ENCODE peak calls at places on chromosomes 13 and 19, in eight cellular contexts. Q is nephron progenitor cell; U is NCI-H1417; D is stimulated activated CD4-positive, alpha-beta T cell treated with anti-CD3 and anti-CD28 coated beads, Interleukin-2, amount 100 ng/mL, for 48 hours; O is small intestine; H is right atrium auricular region; G is KG1; Z is left kidney. T is an unnamed sample.

GRCh38 chr19:39870171-39870971 is 24.2 kb upstream of the FBL start:
- DNase-seq in H (no peak), O (no peak), G (no peak), U (peak), D (no peak), Z (no peak), Q (peak), T (no peak)

GRCh38 chr19:958967-959685 is 25.0 kb upstream of the WDR18 start:
- DNase-seq in Q (no peak), H (no peak), O (peak), D (peak), G (no peak), U (no peak), Z (peak), T (no peak)

GRCh38 chr13:80276371-80277289 is 64.3 kb downstream of the SPRY2 start:
- DNase-seq in Z (peak), G (no peak), D (no peak), U (peak), Q (peak), H (no peak), O (no peak), T (no peak)

GRCh38 chr13:112175162-112176075 is 108.5 kb downstream of the SOX1 start:
- DNase-seq in Z (no peak), O (no peak), Q (no peak), H (no peak), D (no peak), U (no peak), G (no peak), T (no peak)

GRCh38 chr13:42396901-42397670 is 125.1 kb downstream of the AKAP11 start:
- DNase-seq in O (no peak), Q (no peak), D (no peak), G (no peak), H (no peak), Z (no peak), U (no peak), T (no peak)

GRCh38 chr19:14333101-14333871 is 48.0 kb upstream of the ADGRE5 start:
- DNase-seq in U (no peak), G (no peak), O (peak), D (no peak), H (no peak), Q (peak), Z (peak), T (no peak)

GRCh38 chr13:101013245-101013644 is 338.6 kb upstream of the TMTC4 start:
- DNase-seq in G (no peak), D (no peak), Q (no peak), U (no peak), H (no peak), Z (no peak), O (no peak), T (no peak)

GRCh38 chr13:97921146-97921776 is 32.2 kb upstream of the IPO5 start:
- DNase-seq in U (no peak), Q (no peak), H (no peak), O (no peak), D (no peak), Z (no peak), G (no peak), T (no peak)

GRCh38 chr19:55153652-55154264 is 3.8 kb downstream of the TNNI3 start:
- DNase-seq in U (no peak), H (no peak), G (no peak), O (no peak), Q (no peak), Z (no peak), D (no peak), T (no peak)

GRCh38 chr13:52348983-52349780 is 56.8 kb downstream of the THSD1 start:
- DNase-seq in Z (no peak), O (peak), U (no peak), Q (no peak), H (no peak), D (no peak), G (no peak), T (no peak)

GRCh38 chr13:45873491-45874360 is 22.2 kb upstream of the SIAH3 start:
- DNase-seq in Z (no peak), O (no peak), Q (no peak), H (no peak), G (no peak), D (no peak), U (no peak), T (no peak)

GRCh38 chr13:65468628-65469027 is 1761.5 kb downstream of the PCDH9 start:
- DNase-seq in G (no peak), H (no peak), O (no peak), Q (no peak), D (no peak), Z (no peak), U (no peak), T (no peak)

GRCh38 chr19:18274776-18275356 is 614 bp upstream of the IQCN start:
- DNase-seq in D (no peak), O (peak), G (no peak), Z (no peak), H (peak), U (no peak), Q (no peak), T (no peak)

GRCh38 chr13:46207828-46208227 is 3.9 kb upstream of the LRRC63 start:
- DNase-seq in U (no peak), G (no peak), H (no peak), O (no peak), D (no peak), Q (no peak), Z (peak), T (no peak)

GRCh38 chr19:3095375-3096191 is 1.4 kb downstream of the GNA11 start:
- DNase-seq in D (peak), G (no peak), U (no peak), O (peak), Z (peak), H (no peak), Q (peak), T (peak)

GRCh38 chr13:31431722-31432137 is 232.0 kb downstream of the B3GLCT start:
- DNase-seq in D (peak), Q (peak), U (no peak), O (peak), Z (peak), H (peak), G (no peak), T (no peak)

GRCh38 chr19:38062959-38063786 is 156.2 kb downstream of the SIPA1L3 start:
- DNase-seq in H (no peak), Z (peak), O (no peak), Q (peak), G (no peak), U (peak), D (no peak), T (no peak)

GRCh38 chr19:54190942-54191670 is at the start of gene TSEN34:
- DNase-seq in O (no peak), Z (peak), Q (peak), H (no peak), G (peak), U (peak), D (peak), T (no peak)

GRCh38 chr13:49627831-49628652 is at the start of gene ARL11:
- DNase-seq in Z (peak), D (peak), H (no peak), Q (peak), O (peak), G (peak), U (no peak), T (no peak)

GRCh38 chr13:29935309-29935981 is 85.0 kb upstream of the UBL3 start:
- DNase-seq in Q (no peak), H (no peak), O (peak), D (peak), U (peak), Z (no peak), G (peak), T (no peak)

GRCh38 chr13:111632906-111633305 is 312.5 kb downstream of the TEX29 start:
- DNase-seq in D (no peak), Z (peak), H (no peak), O (peak), G (no peak), Q (peak), U (no peak), T (no peak)

GRCh38 chr13:42110410-42111155 is 62.1 kb downstream of the DGKH start:
- DNase-seq in Q (peak), U (peak), D (peak), O (peak), Z (peak), G (peak), H (no peak), T (no peak)

T was measured in D721Med.